ENCODE peak calls at places on chromosomes 6 and 20, in eight cellular contexts. One of them, this sample, is unnamed.

GRCh38 chr20:19582782-19583181 is 175.3 kb upstream of the RIN2 start:
- DNase-seq in nucleus accumbens: no peak
- DNase-seq in astrocyte of the spinal cord: no peak
- DNase-seq in ecto neural progenitor cell: no peak
- DNase-seq in stimulated activated CD4-positive, alpha-beta T cell treated with anti-CD3 and anti-CD28 coated beads, Interleukin-15, amount 100 ng/mL, for 24 hours: no peak
- DNase-seq in NCI-H2107: no peak
- DNase-seq in mucosa of descending colon: no peak
- DNase-seq in WERI-Rb-1: no peak
- DNase-seq in this sample: no peak

GRCh38 chr6:113584767-113585166 is 272.4 kb upstream of the MARCKS start:
- DNase-seq in nucleus accumbens: no peak
- DNase-seq in astrocyte of the spinal cord: no peak
- DNase-seq in ecto neural progenitor cell: no peak
- DNase-seq in stimulated activated CD4-positive, alpha-beta T cell treated with anti-CD3 and anti-CD28 coated beads, Interleukin-15, amount 100 ng/mL, for 24 hours: no peak
- DNase-seq in NCI-H2107: no peak
- DNase-seq in mucosa of descending colon: no peak
- DNase-seq in WERI-Rb-1: no peak
- DNase-seq in this sample: no peak

GRCh38 chr20:1333462-1334369 is 4.8 kb upstream of the SDCBP2 start:
- DNase-seq in nucleus accumbens: no peak
- DNase-seq in astrocyte of the spinal cord: no peak
- DNase-seq in ecto neural progenitor cell: peak
- DNase-seq in stimulated activated CD4-positive, alpha-beta T cell treated with anti-CD3 and anti-CD28 coated beads, Interleukin-15, amount 100 ng/mL, for 24 hours: no peak
- DNase-seq in NCI-H2107: no peak
- DNase-seq in mucosa of descending colon: no peak
- DNase-seq in WERI-Rb-1: no peak
- DNase-seq in this sample: no peak

GRCh38 chr6:75317503-75318206 is 33.1 kb upstream of the TMEM30A start:
- DNase-seq in nucleus accumbens: no peak
- DNase-seq in astrocyte of the spinal cord: peak
- DNase-seq in ecto neural progenitor cell: no peak
- DNase-seq in stimulated activated CD4-positive, alpha-beta T cell treated with anti-CD3 and anti-CD28 coated beads, Interleukin-15, amount 100 ng/mL, for 24 hours: no peak
- DNase-seq in NCI-H2107: no peak
- DNase-seq in mucosa of descending colon: no peak
- DNase-seq in WERI-Rb-1: no peak
- DNase-seq in this sample: no peak

GRCh38 chr20:43243672-43244269 is 54.1 kb upstream of the PTPRT start:
- DNase-seq in nucleus accumbens: peak
- DNase-seq in astrocyte of the spinal cord: no peak
- DNase-seq in ecto neural progenitor cell: no peak
- DNase-seq in stimulated activated CD4-positive, alpha-beta T cell treated with anti-CD3 and anti-CD28 coated beads, Interleukin-15, amount 100 ng/mL, for 24 hours: peak
- DNase-seq in NCI-H2107: no peak
- DNase-seq in mucosa of descending colon: no peak
- DNase-seq in WERI-Rb-1: peak
- DNase-seq in this sample: no peak

GRCh38 chr20:24823176-24823575 is 125.9 kb upstream of the CST7 start:
- DNase-seq in nucleus accumbens: no peak
- DNase-seq in astrocyte of the spinal cord: no peak
- DNase-seq in ecto neural progenitor cell: no peak
- DNase-seq in stimulated activated CD4-positive, alpha-beta T cell treated with anti-CD3 and anti-CD28 coated beads, Interleukin-15, amount 100 ng/mL, for 24 hours: no peak
- DNase-seq in NCI-H2107: no peak
- DNase-seq in mucosa of descending colon: no peak
- DNase-seq in WERI-Rb-1: no peak
- DNase-seq in this sample: no peak

GRCh38 chr20:31859266-31859997 is 10.9 kb downstream of the DUSP15 start:
- DNase-seq in nucleus accumbens: no peak
- DNase-seq in astrocyte of the spinal cord: no peak
- DNase-seq in ecto neural progenitor cell: no peak
- DNase-seq in stimulated activated CD4-positive, alpha-beta T cell treated with anti-CD3 and anti-CD28 coated beads, Interleukin-15, amount 100 ng/mL, for 24 hours: no peak
- DNase-seq in NCI-H2107: no peak
- DNase-seq in mucosa of descending colon: no peak
- DNase-seq in WERI-Rb-1: no peak
- DNase-seq in this sample: no peak

GRCh38 chr6:147782302-147782701 is 273.8 kb downstream of the SAMD5 start:
- DNase-seq in nucleus accumbens: no peak
- DNase-seq in astrocyte of the spinal cord: peak
- DNase-seq in ecto neural progenitor cell: no peak
- DNase-seq in stimulated activated CD4-positive, alpha-beta T cell treated with anti-CD3 and anti-CD28 coated beads, Interleukin-15, amount 100 ng/mL, for 24 hours: no peak
- DNase-seq in NCI-H2107: no peak
- DNase-seq in mucosa of descending colon: no peak
- DNase-seq in WERI-Rb-1: peak
- DNase-seq in this sample: no peak

GRCh38 chr6:109291893-109292292 is 90.4 kb downstream of the CD164 start:
- DNase-seq in nucleus accumbens: no peak
- DNase-seq in astrocyte of the spinal cord: no peak
- DNase-seq in ecto neural progenitor cell: no peak
- DNase-seq in stimulated activated CD4-positive, alpha-beta T cell treated with anti-CD3 and anti-CD28 coated beads, Interleukin-15, amount 100 ng/mL, for 24 hours: no peak
- DNase-seq in NCI-H2107: no peak
- DNase-seq in mucosa of descending colon: no peak
- DNase-seq in WERI-Rb-1: no peak
- DNase-seq in this sample: no peak

GRCh38 chr20:11891827-11892521 is 25.7 kb upstream of the BTBD3 start:
- DNase-seq in nucleus accumbens: peak
- DNase-seq in astrocyte of the spinal cord: peak
- DNase-seq in ecto neural progenitor cell: peak
- DNase-seq in stimulated activated CD4-positive, alpha-beta T cell treated with anti-CD3 and anti-CD28 coated beads, Interleukin-15, amount 100 ng/mL, for 24 hours: peak
- DNase-seq in NCI-H2107: no peak
- DNase-seq in mucosa of descending colon: peak
- DNase-seq in WERI-Rb-1: peak
- DNase-seq in this sample: peak

GRCh38 chr6:52136055-52136454 is 48.6 kb upstream of the PKHD1 start:
- DNase-seq in nucleus accumbens: no peak
- DNase-seq in astrocyte of the spinal cord: no peak
- DNase-seq in ecto neural progenitor cell: no peak
- DNase-seq in stimulated activated CD4-positive, alpha-beta T cell treated with anti-CD3 and anti-CD28 coated beads, Interleukin-15, amount 100 ng/mL, for 24 hours: no peak
- DNase-seq in NCI-H2107: no peak
- DNase-seq in mucosa of descending colon: no peak
- DNase-seq in WERI-Rb-1: no peak
- DNase-seq in this sample: no peak

GRCh38 chr6:15512126-15512525 is 150.7 kb downstream of the DTNBP1 start:
- DNase-seq in nucleus accumbens: no peak
- DNase-seq in astrocyte of the spinal cord: no peak
- DNase-seq in ecto neural progenitor cell: no peak
- DNase-seq in stimulated activated CD4-positive, alpha-beta T cell treated with anti-CD3 and anti-CD28 coated beads, Interleukin-15, amount 100 ng/mL, for 24 hours: no peak
- DNase-seq in NCI-H2107: no peak
- DNase-seq in mucosa of descending colon: no peak
- DNase-seq in WERI-Rb-1: peak
- DNase-seq in this sample: peak

GRCh38 chr6:63941747-63942470 is 306.3 kb downstream of the PHF3 start:
- DNase-seq in nucleus accumbens: no peak
- DNase-seq in astrocyte of the spinal cord: no peak
- DNase-seq in ecto neural progenitor cell: no peak
- DNase-seq in stimulated activated CD4-positive, alpha-beta T cell treated with anti-CD3 and anti-CD28 coated beads, Interleukin-15, amount 100 ng/mL, for 24 hours: no peak
- DNase-seq in NCI-H2107: no peak
- DNase-seq in mucosa of descending colon: no peak
- DNase-seq in WERI-Rb-1: no peak
- DNase-seq in this sample: peak

GRCh38 chr6:12291785-12292604 is 1.8 kb downstream of the EDN1 start:
- DNase-seq in nucleus accumbens: no peak
- DNase-seq in astrocyte of the spinal cord: peak
- DNase-seq in ecto neural progenitor cell: peak
- DNase-seq in stimulated activated CD4-positive, alpha-beta T cell treated with anti-CD3 and anti-CD28 coated beads, Interleukin-15, amount 100 ng/mL, for 24 hours: no peak
- DNase-seq in NCI-H2107: no peak
- DNase-seq in mucosa of descending colon: no peak
- DNase-seq in WERI-Rb-1: peak
- DNase-seq in this sample: peak

GRCh38 chr6:35737413-35738211 is 780 bp downstream of the ARMC12 start:
- DNase-seq in nucleus accumbens: no peak
- DNase-seq in astrocyte of the spinal cord: peak
- DNase-seq in ecto neural progenitor cell: no peak
- DNase-seq in stimulated activated CD4-positive, alpha-beta T cell treated with anti-CD3 and anti-CD28 coated beads, Interleukin-15, amount 100 ng/mL, for 24 hours: no peak
- DNase-seq in NCI-H2107: peak
- DNase-seq in mucosa of descending colon: no peak
- DNase-seq in WERI-Rb-1: peak
- DNase-seq in this sample: no peak

GRCh38 chr6:166655713-166656265 is 28.7 kb upstream of the RPS6KA2 start:
- DNase-seq in nucleus accumbens: no peak
- DNase-seq in astrocyte of the spinal cord: no peak
- DNase-seq in ecto neural progenitor cell: no peak
- DNase-seq in stimulated activated CD4-positive, alpha-beta T cell treated with anti-CD3 and anti-CD28 coated beads, Interleukin-15, amount 100 ng/mL, for 24 hours: no peak
- DNase-seq in NCI-H2107: no peak
- DNase-seq in mucosa of descending colon: no peak
- DNase-seq in WERI-Rb-1: no peak
- DNase-seq in this sample: no peak

This sample was measured in endothelial cell.